ENCODE peak calls at places on chromosomes 4 and X, in six cellular contexts. F, H, N, K, G and J are unnamed samples.

GRCh38 chr4:139770361-139770760 is 104.7 kb downstream of the MGST2 start:
- DNase-seq in F (no peak), H (no peak), N (no peak), K (no peak), G (no peak), J (no peak)

GRCh38 chrX:41047878-41048534 is 37.2 kb upstream of the USP9X start:
- DNase-seq in F (no peak), H (no peak), N (no peak), K (no peak), G (no peak), J (no peak)

GRCh38 chrX:106039920-106040319 is 1.4 kb upstream of the SERPINA7 start:
- DNase-seq in F (no peak), H (no peak), N (peak), K (no peak), G (peak), J (no peak)

GRCh38 chr4:13160906-13161305 is 323.2 kb downstream of the RAB28 start:
- DNase-seq in F (no peak), H (no peak), N (no peak), K (no peak), G (no peak), J (no peak)

GRCh38 chrX:150257348-150258175 is 105.6 kb upstream of the MAMLD1 start:
- DNase-seq in F (no peak), H (no peak), N (no peak), K (no peak), G (no peak), J (no peak)

GRCh38 chr4:52243367-52243766 is 192.3 kb downstream of the SPATA18 start:
- DNase-seq in F (no peak), H (no peak), N (no peak), K (no peak), G (no peak), J (no peak)

GRCh38 chrX:29652484-29652883 is 562.9 kb upstream of the MAGEB2 start:
- DNase-seq in F (no peak), H (no peak), N (peak), K (no peak), G (no peak), J (no peak)

GRCh38 chr4:188002346-188002745 is 6.8 kb downstream of the ZFP42 start:
- DNase-seq in F (no peak), H (no peak), N (no peak), K (no peak), G (no peak), J (no peak)